ENCODE peak calls at places on chromosomes 1 and 21, in eight cellular contexts. R, E, W, I, B, T, Q and V are unnamed samples.

GRCh38 chr1:6022193-6022592 is 23.5 kb upstream of the KCNAB2 start:
- DNase-seq in R (no peak), E (no peak), W (no peak), I (no peak), B (no peak), T (no peak), Q (no peak), V (no peak)

GRCh38 chr1:206732508-206732907 is 38.1 kb upstream of the IL19 start:
- DNase-seq in R (no peak), E (no peak), W (no peak), I (no peak), B (no peak), T (no peak), Q (no peak), V (no peak)

GRCh38 chr21:46394819-46395152 is 63.9 kb upstream of the DIP2A start:
- DNase-seq in R (no peak), E (no peak), W (no peak), I (no peak), B (no peak), T (no peak), Q (no peak), V (no peak)

GRCh38 chr1:212147581-212148033 is 112.1 kb downstream of the DTL start:
- DNase-seq in R (no peak), E (peak; percentile 77), W (no peak), I (no peak), B (no peak), T (no peak), Q (peak; percentile 66), V (no peak)

GRCh38 chr1:17739050-17739449 is 16.1 kb upstream of the ACTL8 start:
- DNase-seq in R (no peak), E (no peak), W (no peak), I (no peak), B (no peak), T (no peak), Q (peak; percentile 80), V (no peak)

GRCh38 chr21:14531927-14532326 is 14.2 kb downstream of the SAMSN1 start:
- DNase-seq in R (no peak), E (no peak), W (no peak), I (no peak), B (no peak), T (no peak), Q (no peak), V (no peak)

GRCh38 chr1:50080904-50081586 is 27.7 kb upstream of the ELAVL4 start:
- DNase-seq in R (no peak), E (no peak), W (no peak), I (no peak), B (no peak), T (no peak), Q (peak; percentile 55), V (no peak)

GRCh38 chr1:93519196-93519825 is 71.4 kb downstream of the FNBP1L start:
- DNase-seq in R (peak; percentile 87), E (no peak), W (peak; percentile 68), I (no peak), B (no peak), T (no peak), Q (no peak), V (peak; percentile 44)

GRCh38 chr1:113392541-113392940 is 2.2 kb downstream of the MAGI3 start:
- DNase-seq in R (no peak), E (no peak), W (no peak), I (no peak), B (no peak), T (no peak), Q (no peak), V (no peak)

GRCh38 chr1:62436039-62436465 is 797 bp upstream of the USP1 start:
- DNase-seq in R (no peak), E (no peak), W (no peak), I (peak; percentile 98), B (peak; percentile 100), T (peak; percentile 97), Q (peak; percentile 99), V (no peak)

GRCh38 chr1:225917536-225917935 is 6.5 kb downstream of the PYCR2 start:
- DNase-seq in R (no peak), E (no peak), W (peak; percentile 98), I (no peak), B (no peak), T (no peak), Q (no peak), V (peak; percentile 91)

GRCh38 chr1:220219136-220219442 is 53.2 kb downstream of the RAB3GAP2 start:
- DNase-seq in R (no peak), E (no peak), W (no peak), I (no peak), B (no peak), T (no peak), Q (no peak), V (no peak)

GRCh38 chr1:32990887-32991286 is 26.3 kb upstream of the RNF19B start:
- DNase-seq in R (peak; percentile 50), E (no peak), W (no peak), I (no peak), B (no peak), T (no peak), Q (no peak), V (no peak)

GRCh38 chr1:119326251-119326650 is 42.3 kb upstream of the HAO2 start:
- DNase-seq in R (no peak), E (no peak), W (no peak), I (no peak), B (no peak), T (no peak), Q (peak; percentile 57), V (no peak)

GRCh38 chr1:182338806-182339370 is 52.7 kb downstream of the GLUL start:
- DNase-seq in R (no peak), E (no peak), W (no peak), I (no peak), B (no peak), T (no peak), Q (no peak), V (no peak)

GRCh38 chr1:97209381-97209780 is 487.8 kb downstream of the PTBP2 start:
- DNase-seq in R (no peak), E (no peak), W (no peak), I (no peak), B (no peak), T (no peak), Q (no peak), V (no peak)

GRCh38 chr1:8538502-8538901 is 220.6 kb downstream of the SLC45A1 start:
- DNase-seq in R (no peak), E (no peak), W (no peak), I (no peak), B (no peak), T (no peak), Q (no peak), V (no peak)

GRCh38 chr1:63877816-63878215 is 104.0 kb downstream of the ROR1 start:
- DNase-seq in R (peak; percentile 96), E (no peak), W (peak; percentile 71), I (no peak), B (no peak), T (no peak), Q (no peak), V (no peak)

GRCh38 chr1:183946309-183946591 is 91.3 kb downstream of the COLGALT2 start:
- DNase-seq in R (no peak), E (no peak), W (no peak), I (no peak), B (no peak), T (no peak), Q (no peak), V (no peak)

GRCh38 chr1:240235521-240236288 is 144.0 kb downstream of the FMN2 start:
- DNase-seq in R (no peak), E (no peak), W (no peak), I (no peak), B (no peak), T (no peak), Q (no peak), V (no peak)

GRCh38 chr1:158101944-158102343 is 78.8 kb upstream of the CD1D start:
- DNase-seq in R (no peak), E (no peak), W (peak; percentile 41), I (no peak), B (no peak), T (no peak), Q (no peak), V (peak; percentile 72)

GRCh38 chr21:27277122-27277521 is 310.2 kb upstream of the ADAMTS5 start:
- DNase-seq in R (no peak), E (no peak), W (no peak), I (no peak), B (no peak), T (no peak), Q (no peak), V (no peak)

GRCh38 chr1:93186667-93187066 is 6.1 kb downstream of the CCDC18 start:
- DNase-seq in R (no peak), E (no peak), W (no peak), I (no peak), B (no peak), T (no peak), Q (no peak), V (no peak)

GRCh38 chr1:245378352-245379144 is 223.8 kb downstream of the KIF26B start:
- DNase-seq in R (no peak), E (no peak), W (no peak), I (no peak), B (no peak), T (no peak), Q (peak; percentile 58), V (no peak)

GRCh38 chr1:44924835-44925464 is 61.4 kb downstream of the EIF2B3 start:
- DNase-seq in R (peak; percentile 44), E (no peak), W (no peak), I (no peak), B (no peak), T (no peak), Q (no peak), V (no peak)

GRCh38 chr1:61981870-61982660 is 212.6 kb upstream of the L1TD1 start:
- DNase-seq in R (no peak), E (no peak), W (no peak), I (no peak), B (no peak), T (no peak), Q (no peak), V (no peak)

GRCh38 chr1:25519624-25520023 is 23.8 kb upstream of the LDLRAP1 start:
- DNase-seq in R (no peak), E (no peak), W (peak; percentile 41), I (no peak), B (no peak), T (no peak), Q (no peak), V (no peak)

GRCh38 chr1:193176113-193176512 is 10.3 kb downstream of the B3GALT2 start:
- DNase-seq in R (no peak), E (no peak), W (no peak), I (no peak), B (no peak), T (no peak), Q (no peak), V (no peak)

GRCh38 chr1:201268604-201269151 is 14.6 kb upstream of the PKP1 start:
- DNase-seq in R (no peak), E (no peak), W (no peak), I (no peak), B (peak; percentile 44), T (peak; percentile 71), Q (peak; percentile 36), V (no peak)

GRCh38 chr1:165954940-165955339 is 127.5 kb downstream of the UCK2 start:
- DNase-seq in R (no peak), E (no peak), W (no peak), I (no peak), B (no peak), T (no peak), Q (no peak), V (no peak)

GRCh38 chr1:225851810-225852209 is 30.4 kb downstream of the TMEM63A start:
- DNase-seq in R (no peak), E (no peak), W (no peak), I (no peak), B (no peak), T (no peak), Q (no peak), V (no peak)

GRCh38 chr1:229023651-229024295 is 247.1 kb upstream of the RAB4A start:
- DNase-seq in R (no peak), E (no peak), W (no peak), I (no peak), B (no peak), T (no peak), Q (peak; percentile 34), V (no peak)

GRCh38 chr21:35649186-35649585 is 411.1 kb downstream of the SETD4 start:
- DNase-seq in R (no peak), E (no peak), W (no peak), I (no peak), B (no peak), T (no peak), Q (peak; percentile 55), V (no peak)

GRCh38 chr1:47226121-47226977 is 5.7 kb downstream of the TAL1 start:
- DNase-seq in R (no peak), E (no peak), W (no peak), I (no peak), B (no peak), T (no peak), Q (peak; percentile 65), V (no peak)